ENCODE peak calls at places on chromosomes 12 and 14, in eight cellular contexts. O, Q, B, F, W, M, V and K are unnamed samples.

GRCh38 chr12:47812797-47813490 is 6.8 kb downstream of the HDAC7 start:
- DNase-seq in V (peak), W (peak), Q (peak), B (peak), M (no peak), O (peak), F (peak), K (peak)

GRCh38 chr12:128729628-128730121 is 94.1 kb downstream of the SLC15A4 start:
- DNase-seq in V (no peak), Q (no peak), W (no peak), M (no peak), B (no peak), O (no peak), F (no peak), K (no peak)

GRCh38 chr12:92439397-92439779 is 263.4 kb upstream of the PLEKHG7 start:
- DNase-seq in F (peak), V (no peak), Q (no peak), O (peak), B (peak), W (no peak), M (no peak), K (no peak)

GRCh38 chr12:9751204-9752144 is 9.2 kb downstream of the CD69 start:
- DNase-seq in F (peak), O (no peak), B (peak), Q (peak), W (no peak), V (no peak), M (peak), K (no peak)

GRCh38 chr12:65916991-65917676 is 92.9 kb downstream of the HMGA2 start:
- DNase-seq in F (no peak), W (no peak), M (no peak), B (no peak), O (no peak), V (no peak), Q (no peak), K (no peak)

GRCh38 chr14:20624495-20625070 is 16.9 kb downstream of the OR6S1 start:
- DNase-seq in F (peak), B (peak), M (no peak), W (no peak), Q (peak), O (peak), V (peak), K (peak)

GRCh38 chr12:120668091-120668796 is 18.7 kb upstream of the MLEC start:
- DNase-seq in V (peak), O (no peak), M (no peak), W (no peak), F (no peak), B (no peak), Q (peak), K (peak)

GRCh38 chr12:53044052-53044581 is 5.7 kb upstream of the TNS2 start:
- DNase-seq in W (no peak), Q (no peak), B (no peak), F (no peak), O (no peak), V (peak), M (no peak), K (no peak)

GRCh38 chr14:92515510-92516343 is 2.1 kb downstream of the RIN3 start:
- DNase-seq in V (no peak), M (no peak), F (no peak), Q (no peak), B (no peak), W (no peak), O (no peak), K (no peak)

GRCh38 chr14:23078692-23079116 is 16.2 kb downstream of the ACIN1 start:
- DNase-seq in W (no peak), B (peak), F (peak), V (no peak), O (peak), Q (no peak), M (no peak), K (no peak)

GRCh38 chr14:81363746-81364400 is 36.3 kb downstream of the STON2 start:
- DNase-seq in M (no peak), O (peak), Q (no peak), W (no peak), V (no peak), B (no peak), F (no peak), K (no peak)

GRCh38 chr14:61264022-61264571 is 17.0 kb downstream of the TMEM30B start:
- DNase-seq in F (no peak), O (no peak), B (no peak), M (no peak), Q (no peak), W (no peak), V (no peak), K (no peak)

GRCh38 chr12:55641595-55641994 is 4.9 kb downstream of the OR10P1 start:
- DNase-seq in V (no peak), O (no peak), F (no peak), M (no peak), B (no peak), Q (no peak), W (no peak), K (no peak)

GRCh38 chr14:66281036-66281776 is 205.0 kb upstream of the CCDC196 start:
- DNase-seq in B (no peak), V (no peak), M (no peak), O (no peak), Q (no peak), F (no peak), W (no peak), K (peak)

GRCh38 chr14:23128969-23129758 is 10.1 kb upstream of the CEBPE start:
- DNase-seq in W (no peak), V (no peak), Q (no peak), O (no peak), F (no peak), B (no peak), M (no peak), K (no peak)

GRCh38 chr12:77845831-77846230 is 15.1 kb downstream of the NAV3 start:
- DNase-seq in M (no peak), W (no peak), F (peak), V (no peak), B (peak), O (peak), Q (no peak), K (no peak)

GRCh38 chr12:79934309-79935020 is 432 bp downstream of the PPP1R12A start:
- DNase-seq in V (peak), O (peak), M (no peak), F (peak), B (peak), W (peak), Q (no peak), K (no peak)

GRCh38 chr14:31787377-31787776 is 226.2 kb downstream of the NUBPL start:
- DNase-seq in V (no peak), O (peak), Q (no peak), B (no peak), M (peak), F (peak), W (no peak), K (no peak)

GRCh38 chr14:80543211-80543610 is 331.9 kb upstream of the DIO2 start:
- DNase-seq in O (no peak), F (no peak), B (no peak), Q (no peak), V (no peak), M (no peak), W (no peak), K (no peak)

GRCh38 chr12:14570231-14570630 is 2.5 kb upstream of the PLBD1 start:
- DNase-seq in W (no peak), F (no peak), M (no peak), Q (no peak), B (no peak), V (no peak), O (no peak), K (no peak)
- H3K9ac ChIP-seq in W (no peak), F (no peak), M (no peak), Q (no peak), B (no peak), V (no peak), O (no peak), K (no peak)

GRCh38 chr12:46674818-46675217 is 151.0 kb downstream of the SLC38A4 start:
- DNase-seq in O (no peak), B (no peak), F (no peak), V (no peak), W (no peak), M (no peak), Q (no peak), K (no peak)
- H3K9ac ChIP-seq in O (no peak), B (peak), F (no peak), V (no peak), W (no peak), M (peak), Q (no peak), K (no peak)

DNA sequence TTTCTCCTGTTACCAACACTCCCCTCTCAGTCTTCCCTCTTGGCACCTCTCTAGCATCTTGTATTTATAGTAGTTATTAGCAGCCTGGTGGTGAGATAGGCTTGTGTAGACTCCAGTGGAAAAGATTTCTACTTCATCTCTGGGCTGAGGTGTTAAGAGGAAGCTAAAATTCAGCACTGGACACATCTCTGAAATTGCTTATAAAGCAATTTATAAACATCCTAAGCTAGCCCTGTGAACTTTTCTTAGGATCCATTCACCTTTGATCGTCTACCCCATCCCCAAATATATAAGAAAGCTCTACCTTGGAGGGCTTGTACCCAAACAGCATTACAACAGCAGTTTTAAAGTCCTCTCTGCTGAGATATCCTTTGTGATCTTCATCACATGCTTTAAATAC is 928 bp downstream of the EFCAB11 start:
- DNase-seq in W (no peak), F (no peak), O (no peak), M (no peak), B (no peak), Q (no peak), V (no peak), K (no peak)
- H3K9ac ChIP-seq in W (peak), F (no peak), O (no peak), M (peak), B (peak), Q (no peak), V (no peak), K (no peak)

GRCh38 chr12:116044181-116044580 is 233.3 kb downstream of the MED13L start:
- DNase-seq in B (no peak), W (no peak), F (no peak), M (no peak), V (no peak), Q (no peak), O (peak), K (no peak)
- H3K9ac ChIP-seq in B (no peak), W (no peak), F (no peak), M (no peak), V (no peak), Q (no peak), O (no peak), K (no peak)